ENCODE peak calls at places on chromosome 12, in four cellular contexts. E, G, Q and U are unnamed samples.

GRCh38 chr12:57090924-57091632 is 2.2 kb downstream of the NAB2 start:
- DNase-seq in Q (peak), G (no peak), E (no peak), U (no peak)

GRCh38 chr12:114656906-114657596 is 26.9 kb downstream of the TBX3 start:
- DNase-seq in E (no peak), G (no peak), Q (no peak), U (no peak)

GRCh38 chr12:106090586-106091411 is 48.0 kb downstream of the NUAK1 start:
- DNase-seq in E (no peak), G (peak), Q (peak), U (no peak)

GRCh38 chr12:121536058-121536928 is 44.5 kb downstream of the KDM2B start:
- DNase-seq in E (peak), G (peak), Q (peak), U (peak)

GRCh38 chr12:10409387-10409786 is at the start of gene KLRC4:
- DNase-seq in E (no peak), Q (peak), G (no peak), U (no peak)

GRCh38 chr12:28191018-28191595 is 851 bp downstream of the CCDC91 start:
- DNase-seq in Q (peak), E (peak), G (peak), U (no peak)

GRCh38 chr12:88570103-88570502 is 10.2 kb downstream of the KITLG start:
- DNase-seq in G (peak), E (no peak), Q (peak), U (no peak)

GRCh38 chr12:15962760-15963159 is 51.6 kb downstream of the DERA start:
- DNase-seq in G (peak), Q (peak), E (no peak), U (no peak)

GRCh38 chr12:11653215-11653753 is 3.8 kb downstream of the ETV6 start:
- DNase-seq in Q (peak), E (peak), G (no peak), U (no peak)

GRCh38 chr12:70754330-70754741 is 117.1 kb upstream of the PTPRB start:
- DNase-seq in G (no peak), Q (no peak), E (peak), U (no peak)

GRCh38 chr12:132154941-132155770 is 10.9 kb downstream of the NOC4L start:
- DNase-seq in E (no peak), Q (no peak), G (no peak), U (no peak)

GRCh38 chr12:92144631-92145480 is 790 bp downstream of the BTG1 start:
- DNase-seq in E (peak), Q (peak), G (peak), U (no peak)

GRCh38 chr12:103197725-103198388 is 240.4 kb downstream of the ASCL1 start:
- DNase-seq in E (no peak), Q (no peak), G (no peak), U (no peak)

GRCh38 chr12:83954071-83954789 is 958.4 kb downstream of the SLC6A15 start:
- DNase-seq in G (no peak), E (no peak), Q (no peak), U (no peak)

GRCh38 chr12:13727707-13728147 is 253.7 kb downstream of the GRIN2B start:
- DNase-seq in E (no peak), G (no peak), Q (no peak), U (no peak)

GRCh38 chr12:49885663-49886461 is 17.8 kb downstream of the FAIM2 start:
- DNase-seq in G (no peak), Q (no peak), E (no peak), U (peak)

GRCh38 chr12:99476956-99477355 is 170.6 kb upstream of the GARIN6 start:
- DNase-seq in Q (no peak), G (no peak), E (no peak), U (no peak)

GRCh38 chr12:91423336-91424050 is 240.9 kb upstream of the DCN start:
- DNase-seq in G (no peak), E (no peak), Q (no peak), U (no peak)

GRCh38 chr12:109870648-109871047 is 9.7 kb downstream of the GLTP start:
- DNase-seq in E (no peak), G (no peak), Q (peak), U (no peak)

GRCh38 chr12:44253338-44253856 is 417.5 kb downstream of the TMEM117 start:
- DNase-seq in G (no peak), E (no peak), Q (no peak), U (no peak)

GRCh38 chr12:44248436-44248835 is 412.6 kb downstream of the TMEM117 start:
- DNase-seq in G (no peak), Q (no peak), E (no peak), U (no peak)

GRCh38 chr12:44245932-44246331 is 410.1 kb downstream of the TMEM117 start:
- DNase-seq in Q (no peak), E (no peak), G (no peak), U (no peak)

GRCh38 chr12:44246481-44247105 is 410.7 kb downstream of the TMEM117 start:
- DNase-seq in Q (peak), E (no peak), G (no peak), U (no peak)

DNA sequence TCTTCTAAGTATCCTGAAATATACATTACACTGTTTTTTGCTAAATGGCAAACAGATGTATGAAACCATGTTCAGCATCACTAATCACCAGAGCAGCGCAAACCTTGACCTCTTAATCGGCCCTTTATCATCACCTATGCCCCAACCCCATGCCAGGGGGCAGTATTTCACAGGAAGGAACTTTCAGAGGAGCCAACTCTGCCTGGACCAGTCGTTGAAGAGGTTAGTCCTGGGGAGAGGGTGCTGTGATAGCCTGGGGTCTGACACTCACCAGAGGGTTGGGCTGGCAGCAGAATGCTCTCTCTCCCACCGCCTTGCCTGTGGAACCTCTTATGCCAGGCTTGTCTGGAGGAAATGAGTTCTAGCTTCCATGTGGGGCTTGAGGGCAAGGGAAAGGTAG is 411.7 kb downstream of the TMEM117 start:
- DNase-seq in Q (no peak), G (no peak), E (no peak), U (no peak)
- TF ChIP-seq CTCF in Q (peak), G (peak), E (no peak), U (no peak)

GRCh38 chr12:46005823-46006222 is 15.4 kb upstream of the SCAF11 start:
- DNase-seq in Q (no peak), E (no peak), G (no peak), U (no peak)

GRCh38 chr12:46004715-46005114 is 14.3 kb upstream of the SCAF11 start:
- DNase-seq in G (no peak), Q (no peak), E (no peak), U (no peak)

GRCh38 chr12:46005151-46005797 is 14.9 kb upstream of the SCAF11 start:
- DNase-seq in E (no peak), G (peak), Q (peak), U (no peak)
- TF ChIP-seq CTCF in E (no peak), G (peak), Q (peak), U (peak)

GRCh38 chr12:111677186-111677585 is 8.6 kb downstream of the BRAP start:
- DNase-seq in E (no peak), Q (no peak), G (no peak), U (no peak)

GRCh38 chr12:111672822-111673381 is 12.9 kb downstream of the BRAP start:
- DNase-seq in Q (no peak), E (no peak), G (no peak), U (no peak)

DNA sequence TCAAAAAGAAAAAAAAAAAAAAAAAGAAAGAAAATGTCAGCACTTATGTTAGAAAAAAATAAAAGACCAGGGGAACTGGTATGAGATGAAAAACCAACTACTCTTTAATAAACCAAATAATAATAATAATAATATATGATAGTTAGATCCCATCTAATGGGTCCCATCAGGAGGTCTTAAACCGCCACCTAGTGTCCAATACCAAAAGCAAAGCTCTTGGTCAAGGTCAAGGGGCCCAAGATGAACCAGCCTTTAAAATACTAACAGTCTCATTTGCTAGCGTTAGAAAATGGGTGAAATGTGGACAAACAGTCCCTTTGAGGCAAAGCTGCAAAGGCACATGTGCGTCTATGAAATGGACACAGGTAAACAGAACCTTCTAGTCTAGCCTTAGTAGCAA is 12.3 kb downstream of the BRAP start:
- DNase-seq in G (peak), Q (peak), E (no peak), U (no peak)
- TF ChIP-seq CTCF in G (peak), Q (peak), E (peak), U (peak)

DNA sequence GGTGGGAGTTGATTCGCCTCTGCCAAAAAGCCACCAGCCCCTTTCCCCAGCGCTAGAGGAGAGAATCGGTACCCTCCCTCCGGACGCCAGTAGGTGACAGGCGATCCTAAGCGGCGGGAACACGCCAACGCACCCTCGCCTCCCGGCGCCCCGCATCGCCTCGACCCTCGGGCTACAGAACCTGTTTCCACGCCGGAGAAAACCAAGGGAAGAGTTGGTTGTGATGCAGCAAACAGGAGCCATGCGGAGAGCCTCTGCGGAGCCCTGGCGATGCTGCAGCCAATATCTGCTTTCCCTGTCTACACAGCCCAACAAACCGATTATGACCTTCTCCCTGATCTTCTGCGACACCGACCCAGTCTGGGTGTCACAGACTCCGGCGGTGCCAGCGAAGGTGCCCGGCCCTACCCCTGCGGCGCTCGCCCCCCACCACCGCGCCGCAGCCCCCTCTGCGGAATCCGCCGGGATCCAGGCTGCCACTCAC is 523 bp downstream of the PRICKLE1 start:
- DNase-seq in E (peak), Q (no peak), G (peak), U (no peak)
- TF ChIP-seq CTCF in E (peak), Q (peak), G (peak), U (no peak)

DNA sequence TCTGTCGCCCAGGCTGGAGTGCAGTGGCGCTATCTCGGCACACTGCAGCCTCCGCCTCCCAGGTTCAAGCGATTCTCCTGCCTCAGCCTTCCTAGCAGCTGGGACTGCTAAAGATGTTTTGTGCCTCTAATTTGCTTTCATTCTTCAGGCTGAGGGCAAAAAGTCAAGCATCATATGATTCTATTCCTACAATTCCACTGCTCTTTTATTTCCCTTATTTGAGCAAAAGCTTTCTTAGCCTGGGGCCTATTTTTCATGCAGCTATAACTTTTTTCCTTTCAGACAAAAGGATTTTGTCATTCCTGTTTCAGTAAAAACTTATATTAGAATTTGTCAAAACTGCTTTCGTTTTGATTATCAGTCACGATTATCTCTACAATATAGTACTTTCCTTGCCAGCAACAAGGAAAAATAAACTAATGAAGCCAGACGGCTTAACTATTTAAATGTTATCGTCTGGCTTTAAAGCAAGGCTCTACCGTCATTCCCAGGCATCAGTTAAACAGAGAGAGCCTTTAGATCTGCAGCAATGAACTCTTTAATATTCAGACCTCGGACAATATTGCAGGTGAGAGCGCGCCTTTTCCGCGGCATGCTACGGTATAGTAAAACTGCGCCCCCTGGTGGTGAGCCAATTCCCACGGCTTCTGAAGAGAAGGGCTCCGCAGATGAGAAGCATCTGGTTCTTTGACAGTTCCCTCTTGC is 1.4 kb upstream of the SLC2A13 start:
- DNase-seq in Q (peak), E (peak), G (peak), U (peak)
- TF ChIP-seq CTCF in Q (peak), E (peak), G (peak), U (peak)

GRCh38 chr12:2797721-2798418 is 3.1 kb downstream of the FKBP4 start:
- DNase-seq in Q (no peak), E (no peak), G (no peak), U (no peak)

GRCh38 chr12:2795291-2796186 is 769 bp downstream of the FKBP4 start:
- DNase-seq in E (peak), Q (peak), G (peak), U (no peak)

GRCh38 chr12:2794261-2794735 is 472 bp upstream of the FKBP4 start:
- DNase-seq in Q (peak), E (peak), G (no peak), U (no peak)

GRCh38 chr12:2794736-2795289 is at the start of gene FKBP4:
- DNase-seq in Q (peak), E (peak), G (peak), U (peak)

DNA sequence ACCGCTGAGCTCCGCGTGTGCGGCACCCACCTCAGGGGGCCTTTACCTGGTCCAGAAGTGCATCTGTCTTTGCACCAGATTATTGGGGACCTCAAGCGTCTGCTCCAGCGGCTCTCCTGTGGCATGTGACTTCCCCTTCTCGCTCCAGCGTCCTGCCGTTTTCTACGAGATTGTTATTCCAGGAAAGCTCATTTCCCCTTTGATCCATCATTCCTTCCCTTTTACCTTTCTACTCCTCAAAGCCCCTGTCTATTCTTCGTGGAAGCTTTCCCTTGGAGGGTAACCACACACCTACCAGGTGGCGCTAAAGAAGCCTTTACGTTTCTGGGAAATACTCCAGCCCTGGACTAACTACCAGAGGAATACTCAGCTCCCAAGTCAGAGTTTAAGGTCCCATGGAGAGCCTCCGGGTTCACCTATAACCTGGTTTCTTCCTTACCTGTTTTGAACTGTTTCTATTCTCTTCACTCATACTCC is 1.5 kb downstream of the FKBP4 start:
- DNase-seq in G (peak), E (no peak), Q (no peak), U (no peak)
- TF ChIP-seq CTCF in G (peak), E (no peak), Q (no peak), U (no peak)

DNA sequence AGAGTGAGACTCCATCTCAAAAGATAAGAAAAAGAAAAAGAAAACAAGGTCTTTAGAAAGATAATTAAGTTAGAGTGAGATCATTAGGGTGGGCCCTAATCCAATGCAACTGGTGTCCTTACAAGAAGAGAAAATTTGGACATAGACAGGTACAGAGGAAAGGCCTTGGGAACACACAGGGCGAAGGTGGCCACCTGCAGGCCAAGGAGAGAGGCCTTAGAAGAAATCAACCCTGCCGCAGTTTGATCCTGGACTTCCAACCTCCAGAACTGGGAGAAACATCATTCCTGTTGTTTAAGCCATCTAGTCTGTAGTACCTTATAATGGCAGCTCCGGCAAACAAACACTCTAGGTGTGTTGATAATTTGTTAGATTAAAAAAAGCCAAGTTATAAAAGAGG is 491.9 kb downstream of the MED13L start:
- DNase-seq in E (no peak), G (no peak), Q (no peak), U (no peak)
- TF ChIP-seq CTCF in E (no peak), G (no peak), Q (no peak), U (no peak)

DNA sequence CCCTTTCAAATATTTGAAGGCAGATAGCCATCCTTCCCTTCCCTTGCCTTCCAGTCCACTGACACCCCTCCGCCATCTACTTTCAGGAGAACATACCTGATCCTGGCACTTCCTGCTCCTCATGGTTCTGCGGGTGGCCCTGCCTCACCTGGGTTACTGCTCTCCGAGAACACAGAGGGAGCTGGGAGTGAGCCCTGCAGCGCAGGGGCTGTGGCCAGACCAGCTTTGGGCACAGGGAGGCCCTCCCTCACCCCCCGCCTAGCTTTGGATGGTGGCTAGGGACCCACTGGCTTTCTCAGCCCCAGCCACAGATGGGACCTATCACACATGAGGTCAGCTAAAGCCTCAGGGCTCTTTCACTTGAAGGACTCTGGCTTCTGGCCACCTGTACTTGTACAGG is 12.4 kb downstream of the IQSEC3 start:
- DNase-seq in G (no peak), E (no peak), Q (no peak), U (no peak)
- TF ChIP-seq CTCF in G (no peak), E (no peak), Q (no peak), U (no peak)